ENCODE peak calls at places on chromosomes 1 and 21, in seven cellular contexts. One of them, this sample, is unnamed.

GRCh38 chr1:117098287-117098890 is 23.2 kb downstream of the TRIM45 start:
- DNase-seq in Right ventricle myocardium superior: no peak
- DNase-seq in WERI-Rb-1: no peak
- DNase-seq in substantia nigra: no peak
- DNase-seq in amniotic stem cell: no peak
- DNase-seq in putamen: no peak
- DNase-seq in glutamatergic neuron: no peak
- DNase-seq in this sample: no peak

GRCh38 chr1:26582836-26583460 is 53.4 kb downstream of the RPS6KA1 start:
- DNase-seq in glutamatergic neuron: no peak
- DNase-seq in Right ventricle myocardium superior: peak
- DNase-seq in amniotic stem cell: no peak
- DNase-seq in WERI-Rb-1: no peak
- DNase-seq in putamen: no peak
- DNase-seq in substantia nigra: no peak
- DNase-seq in this sample: no peak

GRCh38 chr1:26357121-26357602 is 3.2 kb upstream of the CRYBG2 start:
- DNase-seq in Right ventricle myocardium superior: no peak
- DNase-seq in WERI-Rb-1: no peak
- DNase-seq in amniotic stem cell: no peak
- DNase-seq in glutamatergic neuron: no peak
- DNase-seq in putamen: no peak
- DNase-seq in substantia nigra: no peak
- DNase-seq in this sample: no peak

GRCh38 chr1:189921613-189922012 is 556.1 kb downstream of the BRINP3 start:
- DNase-seq in substantia nigra: no peak
- DNase-seq in WERI-Rb-1: no peak
- DNase-seq in glutamatergic neuron: no peak
- DNase-seq in Right ventricle myocardium superior: no peak
- DNase-seq in putamen: no peak
- DNase-seq in amniotic stem cell: no peak
- DNase-seq in this sample: no peak

GRCh38 chr1:46410156-46411009 is 16.3 kb downstream of the FAAH start:
- DNase-seq in WERI-Rb-1: no peak
- DNase-seq in glutamatergic neuron: no peak
- DNase-seq in Right ventricle myocardium superior: no peak
- DNase-seq in substantia nigra: no peak
- DNase-seq in putamen: no peak
- DNase-seq in amniotic stem cell: no peak
- DNase-seq in this sample: no peak

GRCh38 chr1:153698648-153699004 is 20.1 kb downstream of the NPR1 start:
- DNase-seq in amniotic stem cell: no peak
- DNase-seq in Right ventricle myocardium superior: no peak
- DNase-seq in glutamatergic neuron: no peak
- DNase-seq in WERI-Rb-1: no peak
- DNase-seq in putamen: no peak
- DNase-seq in substantia nigra: no peak
- DNase-seq in this sample: no peak

GRCh38 chr1:111615874-111616715 is 3.5 kb upstream of the RAP1A start:
- DNase-seq in substantia nigra: no peak
- DNase-seq in putamen: no peak
- DNase-seq in amniotic stem cell: no peak
- DNase-seq in Right ventricle myocardium superior: no peak
- DNase-seq in WERI-Rb-1: no peak
- DNase-seq in glutamatergic neuron: no peak
- DNase-seq in this sample: no peak

GRCh38 chr1:113756461-113756860 is 2.8 kb downstream of the PHTF1 start:
- DNase-seq in WERI-Rb-1: no peak
- DNase-seq in Right ventricle myocardium superior: no peak
- DNase-seq in putamen: no peak
- DNase-seq in glutamatergic neuron: no peak
- DNase-seq in substantia nigra: no peak
- DNase-seq in amniotic stem cell: no peak
- DNase-seq in this sample: no peak

GRCh38 chr1:232428781-232429530 is 201.0 kb downstream of the SIPA1L2 start:
- DNase-seq in putamen: no peak
- DNase-seq in Right ventricle myocardium superior: no peak
- DNase-seq in glutamatergic neuron: no peak
- DNase-seq in substantia nigra: no peak
- DNase-seq in WERI-Rb-1: no peak
- DNase-seq in amniotic stem cell: peak
- DNase-seq in this sample: no peak

GRCh38 chr21:28159396-28159795 is 833.3 kb downstream of the LTN1 start:
- DNase-seq in amniotic stem cell: no peak
- DNase-seq in putamen: no peak
- DNase-seq in substantia nigra: no peak
- DNase-seq in WERI-Rb-1: no peak
- DNase-seq in Right ventricle myocardium superior: no peak
- DNase-seq in glutamatergic neuron: no peak
- DNase-seq in this sample: no peak

GRCh38 chr1:46039571-46040052 is 92.8 kb downstream of the PIK3R3 start:
- DNase-seq in WERI-Rb-1: no peak
- DNase-seq in amniotic stem cell: no peak
- DNase-seq in putamen: no peak
- DNase-seq in glutamatergic neuron: no peak
- DNase-seq in Right ventricle myocardium superior: no peak
- DNase-seq in substantia nigra: no peak
- DNase-seq in this sample: peak

GRCh38 chr1:153614906-153615305 is 1.2 kb downstream of the S100A14 start:
- DNase-seq in amniotic stem cell: no peak
- DNase-seq in substantia nigra: no peak
- DNase-seq in WERI-Rb-1: no peak
- DNase-seq in putamen: no peak
- DNase-seq in glutamatergic neuron: no peak
- DNase-seq in Right ventricle myocardium superior: no peak
- DNase-seq in this sample: no peak

GRCh38 chr1:3910049-3910731 is 10.1 kb upstream of the C1orf174 start:
- DNase-seq in putamen: no peak
- DNase-seq in substantia nigra: no peak
- DNase-seq in glutamatergic neuron: peak
- DNase-seq in Right ventricle myocardium superior: no peak
- DNase-seq in amniotic stem cell: no peak
- DNase-seq in WERI-Rb-1: no peak
- DNase-seq in this sample: no peak

This sample was measured in BE2C.